ENCODE peak calls at places on chromosomes 16 and 17, in six cellular contexts. One of them, this sample, is unnamed.

GRCh38 chr17:17170346-17170976 is 35.7 kb downstream of the PLD6 start:
- DNase-seq in colonic mucosa: no peak
- DNase-seq in CD8-positive, alpha-beta memory T cell: no peak
- DNase-seq in GM23248: peak; percentile 31
- DNase-seq in gastrocnemius medialis: no peak
- DNase-seq in AG04450: no peak
- DNase-seq in this sample: no peak

GRCh38 chr17:50630524-50631194 is 4.0 kb upstream of the ABCC3 start:
- DNase-seq in colonic mucosa: peak; percentile 94
- DNase-seq in CD8-positive, alpha-beta memory T cell: peak; percentile 66
- DNase-seq in GM23248: peak; percentile 49
- DNase-seq in gastrocnemius medialis: no peak
- DNase-seq in AG04450: no peak
- DNase-seq in this sample: peak; percentile 48

GRCh38 chr17:62781356-62781755 is 26.8 kb downstream of the MARCHF10 start:
- DNase-seq in colonic mucosa: no peak
- DNase-seq in CD8-positive, alpha-beta memory T cell: no peak
- DNase-seq in GM23248: peak; percentile 64
- DNase-seq in gastrocnemius medialis: no peak
- DNase-seq in AG04450: no peak
- DNase-seq in this sample: no peak

GRCh38 chr16:57349212-57350031 is 9.2 kb upstream of the CCL22 start:
- DNase-seq in colonic mucosa: no peak
- DNase-seq in CD8-positive, alpha-beta memory T cell: no peak
- DNase-seq in GM23248: no peak
- DNase-seq in gastrocnemius medialis: no peak
- DNase-seq in AG04450: no peak
- DNase-seq in this sample: peak; percentile 45

GRCh38 chr17:37726248-37726647 is 18.6 kb downstream of the HNF1B start:
- DNase-seq in colonic mucosa: no peak
- DNase-seq in CD8-positive, alpha-beta memory T cell: no peak
- DNase-seq in GM23248: peak; percentile 43
- DNase-seq in gastrocnemius medialis: no peak
- DNase-seq in AG04450: no peak
- DNase-seq in this sample: no peak

GRCh38 chr17:77320501-77321256 is 179.9 kb downstream of the SEC14L1 start:
- DNase-seq in colonic mucosa: no peak
- DNase-seq in CD8-positive, alpha-beta memory T cell: peak; percentile 39
- DNase-seq in GM23248: peak; percentile 95
- DNase-seq in gastrocnemius medialis: peak; percentile 35
- DNase-seq in AG04450: no peak
- DNase-seq in this sample: no peak

GRCh38 chr17:58492238-58493121 is 4.3 kb upstream of the HSF5 start:
- DNase-seq in colonic mucosa: no peak
- DNase-seq in CD8-positive, alpha-beta memory T cell: no peak
- DNase-seq in GM23248: no peak
- DNase-seq in gastrocnemius medialis: no peak
- DNase-seq in AG04450: no peak
- DNase-seq in this sample: no peak

GRCh38 chr17:3827124-3827773 is 18.8 kb downstream of the NCBP3 start:
- DNase-seq in colonic mucosa: peak; percentile 69
- DNase-seq in CD8-positive, alpha-beta memory T cell: peak; percentile 82
- DNase-seq in GM23248: peak; percentile 65
- DNase-seq in gastrocnemius medialis: no peak
- DNase-seq in AG04450: no peak
- DNase-seq in this sample: peak; percentile 73

GRCh38 chr17:78403822-78404221 is 25.4 kb downstream of the PGS1 start:
- DNase-seq in colonic mucosa: no peak
- DNase-seq in CD8-positive, alpha-beta memory T cell: no peak
- DNase-seq in GM23248: no peak
- DNase-seq in gastrocnemius medialis: no peak
- DNase-seq in AG04450: no peak
- DNase-seq in this sample: no peak

GRCh38 chr16:80599466-80599865 is 58.7 kb downstream of the DYNLRB2 start:
- DNase-seq in colonic mucosa: no peak
- DNase-seq in CD8-positive, alpha-beta memory T cell: no peak
- DNase-seq in GM23248: peak; percentile 19
- DNase-seq in gastrocnemius medialis: no peak
- DNase-seq in AG04450: peak; percentile 8
- DNase-seq in this sample: no peak

GRCh38 chr16:972316-973002 is 1.7 kb upstream of the LMF1 start:
- DNase-seq in colonic mucosa: no peak
- DNase-seq in CD8-positive, alpha-beta memory T cell: no peak
- DNase-seq in GM23248: no peak
- DNase-seq in gastrocnemius medialis: no peak
- DNase-seq in AG04450: no peak
- DNase-seq in this sample: no peak

GRCh38 chr17:42271277-42271922 is 4.8 kb downstream of the STAT5B start:
- DNase-seq in colonic mucosa: no peak
- DNase-seq in CD8-positive, alpha-beta memory T cell: no peak
- DNase-seq in GM23248: no peak
- DNase-seq in gastrocnemius medialis: no peak
- DNase-seq in AG04450: no peak
- DNase-seq in this sample: no peak

GRCh38 chr16:23392223-23392600 is 60.8 kb downstream of the COG7 start:
- DNase-seq in colonic mucosa: no peak
- DNase-seq in CD8-positive, alpha-beta memory T cell: no peak
- DNase-seq in GM23248: no peak
- DNase-seq in gastrocnemius medialis: no peak
- DNase-seq in AG04450: no peak
- DNase-seq in this sample: no peak

GRCh38 chr17:59669411-59669810 is 37.8 kb downstream of the PTRH2 start:
- DNase-seq in colonic mucosa: no peak
- DNase-seq in CD8-positive, alpha-beta memory T cell: no peak
- DNase-seq in GM23248: no peak
- DNase-seq in gastrocnemius medialis: no peak
- DNase-seq in AG04450: no peak
- DNase-seq in this sample: no peak

GRCh38 chr17:30253316-30253715 is 17.8 kb upstream of the SLC6A4 start:
- DNase-seq in colonic mucosa: no peak
- DNase-seq in CD8-positive, alpha-beta memory T cell: no peak
- DNase-seq in GM23248: no peak
- DNase-seq in gastrocnemius medialis: no peak
- DNase-seq in AG04450: no peak
- DNase-seq in this sample: no peak

GRCh38 chr17:15662726-15663125 is 21.4 kb downstream of the TRIM16 start:
- DNase-seq in colonic mucosa: no peak
- DNase-seq in CD8-positive, alpha-beta memory T cell: no peak
- DNase-seq in GM23248: no peak
- DNase-seq in gastrocnemius medialis: no peak
- DNase-seq in AG04450: no peak
- DNase-seq in this sample: no peak

GRCh38 chr17:15660077-15660476 is 24.0 kb downstream of the TRIM16 start:
- DNase-seq in colonic mucosa: no peak
- DNase-seq in CD8-positive, alpha-beta memory T cell: no peak
- DNase-seq in GM23248: no peak
- DNase-seq in gastrocnemius medialis: no peak
- DNase-seq in AG04450: no peak
- DNase-seq in this sample: no peak

GRCh38 chr17:15657868-15658775 is 26.0 kb downstream of the TRIM16 start:
- DNase-seq in colonic mucosa: no peak
- DNase-seq in CD8-positive, alpha-beta memory T cell: no peak
- DNase-seq in GM23248: no peak
- DNase-seq in gastrocnemius medialis: no peak
- DNase-seq in AG04450: no peak
- DNase-seq in this sample: no peak

GRCh38 chr17:15659236-15659635 is 24.9 kb downstream of the TRIM16 start:
- DNase-seq in colonic mucosa: no peak
- DNase-seq in CD8-positive, alpha-beta memory T cell: no peak
- DNase-seq in GM23248: no peak
- DNase-seq in gastrocnemius medialis: no peak
- DNase-seq in AG04450: no peak
- DNase-seq in this sample: no peak

GRCh38 chr17:15659663-15660062 is 24.4 kb downstream of the TRIM16 start:
- DNase-seq in colonic mucosa: no peak
- DNase-seq in CD8-positive, alpha-beta memory T cell: no peak
- DNase-seq in GM23248: no peak
- DNase-seq in gastrocnemius medialis: no peak
- DNase-seq in AG04450: no peak
- DNase-seq in this sample: no peak
- H3K27ac ChIP-seq in colonic mucosa: no peak overlapping the region
- H3K27ac ChIP-seq in CD8-positive, alpha-beta memory T cell: no peak overlapping the region
- H3K27ac ChIP-seq in GM23248: no peak overlapping the region
- H3K27ac ChIP-seq in gastrocnemius medialis: peak overlapping the region; percentile 66
- H3K27ac ChIP-seq in AG04450: no peak overlapping the region
- H3K27ac ChIP-seq in this sample: no peak overlapping the region

DNA sequence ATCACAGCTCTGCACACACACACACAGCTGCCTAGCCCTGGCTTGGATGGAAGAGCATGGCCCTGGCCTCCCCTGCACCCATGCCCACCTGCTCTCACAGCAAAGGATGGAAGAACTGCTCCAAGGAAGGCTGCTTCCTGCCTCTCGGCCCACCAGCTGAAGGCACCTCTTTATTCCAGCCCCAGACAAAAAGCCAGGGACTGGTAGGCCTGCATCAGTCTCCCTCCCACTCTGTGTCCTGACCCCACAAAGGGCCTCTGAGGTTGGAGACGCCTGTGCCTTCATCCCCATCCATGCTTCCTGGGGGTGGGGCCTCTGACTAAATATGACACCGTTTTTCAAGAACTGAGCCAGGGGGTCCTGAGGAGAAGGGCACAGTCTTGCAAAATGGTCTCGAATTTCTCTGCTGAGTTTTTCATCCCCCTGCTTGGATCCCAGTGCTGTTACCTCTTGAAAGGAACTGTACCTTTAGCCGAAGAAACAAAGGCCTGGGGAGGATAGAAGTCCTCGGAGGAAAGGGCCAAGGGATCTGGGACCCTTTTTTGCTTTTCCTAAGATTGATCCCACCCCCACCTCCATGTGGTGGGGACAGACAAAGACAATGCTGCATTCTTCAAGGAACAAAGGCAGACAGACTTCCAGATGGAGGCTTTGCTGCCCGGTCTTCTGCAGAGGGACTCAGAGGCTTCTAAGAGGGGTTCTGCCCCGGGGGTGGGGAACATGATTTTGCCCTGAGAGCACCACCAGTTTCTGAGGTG is 5.2 kb downstream of the C17orf50 start:
- DNase-seq in colonic mucosa: no peak
- DNase-seq in CD8-positive, alpha-beta memory T cell: no peak
- DNase-seq in GM23248: no peak
- DNase-seq in gastrocnemius medialis: no peak
- DNase-seq in AG04450: no peak
- DNase-seq in this sample: no peak
- H3K27ac ChIP-seq in colonic mucosa: no peak overlapping the region
- H3K27ac ChIP-seq in CD8-positive, alpha-beta memory T cell: no peak overlapping the region
- H3K27ac ChIP-seq in GM23248: no peak overlapping the region
- H3K27ac ChIP-seq in gastrocnemius medialis: no peak overlapping the region
- H3K27ac ChIP-seq in AG04450: no peak overlapping the region
- H3K27ac ChIP-seq in this sample: no peak overlapping the region

GRCh38 chr17:39674702-39675389 is 6.6 kb downstream of the PNMT start:
- DNase-seq in colonic mucosa: peak; percentile 82
- DNase-seq in CD8-positive, alpha-beta memory T cell: no peak
- DNase-seq in GM23248: no peak
- DNase-seq in gastrocnemius medialis: no peak
- DNase-seq in AG04450: no peak
- DNase-seq in this sample: peak; percentile 58
- H3K27ac ChIP-seq in colonic mucosa: peak overlapping the region; percentile 42
- H3K27ac ChIP-seq in CD8-positive, alpha-beta memory T cell: no peak overlapping the region
- H3K27ac ChIP-seq in GM23248: no peak overlapping the region
- H3K27ac ChIP-seq in gastrocnemius medialis: peak overlapping the region; percentile 95
- H3K27ac ChIP-seq in AG04450: no peak overlapping the region
- H3K27ac ChIP-seq in this sample: peak overlapping the region; percentile 13

GRCh38 chr17:68790931-68791330 is 164.3 kb downstream of the ABCA8 start:
- DNase-seq in colonic mucosa: peak; percentile 22
- DNase-seq in CD8-positive, alpha-beta memory T cell: no peak
- DNase-seq in GM23248: peak; percentile 61
- DNase-seq in gastrocnemius medialis: no peak
- DNase-seq in AG04450: no peak
- DNase-seq in this sample: no peak

GRCh38 chr17:68794636-68795503 is 160.3 kb downstream of the ABCA8 start:
- DNase-seq in colonic mucosa: no peak
- DNase-seq in CD8-positive, alpha-beta memory T cell: no peak
- DNase-seq in GM23248: peak; percentile 71
- DNase-seq in gastrocnemius medialis: no peak
- DNase-seq in AG04450: peak; percentile 26
- DNase-seq in this sample: peak; percentile 35

GRCh38 chr17:68790481-68790880 is 164.7 kb downstream of the ABCA8 start:
- DNase-seq in colonic mucosa: no peak
- DNase-seq in CD8-positive, alpha-beta memory T cell: no peak
- DNase-seq in GM23248: no peak
- DNase-seq in gastrocnemius medialis: no peak
- DNase-seq in AG04450: no peak
- DNase-seq in this sample: no peak

GRCh38 chr17:68792873-68793272 is 162.3 kb downstream of the ABCA8 start:
- DNase-seq in colonic mucosa: no peak
- DNase-seq in CD8-positive, alpha-beta memory T cell: no peak
- DNase-seq in GM23248: no peak
- DNase-seq in gastrocnemius medialis: no peak
- DNase-seq in AG04450: no peak
- DNase-seq in this sample: no peak

DNA sequence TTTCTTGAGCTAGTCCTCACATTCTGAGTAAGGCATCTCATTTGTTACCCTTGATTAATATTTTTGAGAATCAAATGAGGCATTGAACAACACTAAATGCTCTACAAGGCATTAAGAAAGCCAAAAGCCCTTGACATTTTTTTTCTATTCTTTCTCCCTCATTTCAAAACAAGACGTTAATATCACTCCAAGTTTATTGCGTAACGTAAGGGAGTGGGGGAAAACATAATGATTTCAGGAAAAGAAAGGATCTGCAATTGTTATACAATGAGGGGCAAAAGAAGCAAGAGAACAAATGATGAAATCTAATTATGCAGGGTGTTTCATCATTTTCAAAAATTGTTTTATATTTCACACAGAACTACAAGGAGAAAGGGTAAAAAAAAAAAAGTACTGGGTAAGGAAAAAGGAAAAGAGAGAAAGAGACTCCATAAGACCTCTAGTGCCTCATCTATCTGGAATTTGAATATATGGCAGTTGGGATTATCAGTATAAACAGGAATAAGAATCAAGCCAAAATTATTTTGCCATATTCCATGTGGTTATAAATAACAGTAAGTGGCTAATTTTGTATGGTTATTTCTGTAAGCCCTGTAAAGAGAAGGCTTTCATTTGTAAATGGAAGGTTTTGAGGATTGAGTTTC is 163.0 kb downstream of the ABCA8 start:
- DNase-seq in colonic mucosa: no peak
- DNase-seq in CD8-positive, alpha-beta memory T cell: no peak
- DNase-seq in GM23248: peak; percentile 36
- DNase-seq in gastrocnemius medialis: no peak
- DNase-seq in AG04450: no peak
- DNase-seq in this sample: no peak
- H3K27ac ChIP-seq in colonic mucosa: peak overlapping the region; percentile 38
- H3K27ac ChIP-seq in CD8-positive, alpha-beta memory T cell: no peak overlapping the region
- H3K27ac ChIP-seq in GM23248: peak overlapping the region; percentile 23
- H3K27ac ChIP-seq in gastrocnemius medialis: peak overlapping the region; percentile 51
- H3K27ac ChIP-seq in AG04450: no peak overlapping the region
- H3K27ac ChIP-seq in this sample: no peak overlapping the region